ENCODE peak calls at places on chromosomes 6 and 20, in eight cellular contexts. E is AG04450, N is gastrocnemius medialis, A is A549, G is cardiac fibroblast, X is RWPE2, Y is heart right ventricle, B is epithelial cell of esophagus. K is an unnamed sample.

GRCh38 chr20:19978511-19979210 is 38.5 kb upstream of the NAA20 start:
- DNase-seq in E (no peak), N (no peak), A (no peak), G (no peak), X (no peak), Y (peak; percentile 32), B (no peak), K (no peak)

GRCh38 chr6:36615018-36615761 is 21.0 kb downstream of the SRSF3 start:
- DNase-seq in E (peak; percentile 39), N (peak; percentile 20), A (peak; percentile 60), G (peak; percentile 84), X (no peak), Y (no peak), B (peak; percentile 74), K (peak; percentile 86)

GRCh38 chr6:43715056-43715788 is 27.6 kb upstream of the MRPS18A start:
- DNase-seq in E (no peak), N (no peak), A (no peak), G (no peak), X (no peak), Y (no peak), B (no peak), K (no peak)

GRCh38 chr6:106511274-106512047 is 117.8 kb downstream of the RTN4IP1 start:
- DNase-seq in E (no peak), N (no peak), A (no peak), G (peak; percentile 47), X (no peak), Y (no peak), B (peak; percentile 72), K (peak; percentile 36)

GRCh38 chr6:167898673-167899311 is 72.1 kb downstream of the AFDN start:
- DNase-seq in E (peak; percentile 3), N (no peak), A (peak; percentile 41), G (peak; percentile 67), X (no peak), Y (no peak), B (peak; percentile 48), K (no peak)

GRCh38 chr6:128259735-128260685 is 260.4 kb downstream of the PTPRK start:
- DNase-seq in E (no peak), N (no peak), A (no peak), G (no peak), X (no peak), Y (no peak), B (no peak), K (no peak)

GRCh38 chr6:166930354-166930891 is 25.9 kb downstream of the RNASET2 start:
- DNase-seq in E (no peak), N (no peak), A (no peak), G (no peak), X (no peak), Y (no peak), B (no peak), K (no peak)

GRCh38 chr6:113018351-113019151 is 671.4 kb downstream of the RFPL4B start:
- DNase-seq in E (no peak), N (no peak), A (no peak), G (peak; percentile 90), X (no peak), Y (no peak), B (peak; percentile 74), K (peak; percentile 44)

GRCh38 chr20:25216199-25216945 is 20.9 kb downstream of the ENTPD6 start:
- DNase-seq in E (no peak), N (no peak), A (no peak), G (no peak), X (no peak), Y (peak; percentile 57), B (no peak), K (no peak)

GRCh38 chr20:17844133-17844429 is 124.5 kb downstream of the SNX5 start:
- DNase-seq in E (no peak), N (no peak), A (no peak), G (no peak), X (no peak), Y (no peak), B (no peak), K (no peak)

DNA sequence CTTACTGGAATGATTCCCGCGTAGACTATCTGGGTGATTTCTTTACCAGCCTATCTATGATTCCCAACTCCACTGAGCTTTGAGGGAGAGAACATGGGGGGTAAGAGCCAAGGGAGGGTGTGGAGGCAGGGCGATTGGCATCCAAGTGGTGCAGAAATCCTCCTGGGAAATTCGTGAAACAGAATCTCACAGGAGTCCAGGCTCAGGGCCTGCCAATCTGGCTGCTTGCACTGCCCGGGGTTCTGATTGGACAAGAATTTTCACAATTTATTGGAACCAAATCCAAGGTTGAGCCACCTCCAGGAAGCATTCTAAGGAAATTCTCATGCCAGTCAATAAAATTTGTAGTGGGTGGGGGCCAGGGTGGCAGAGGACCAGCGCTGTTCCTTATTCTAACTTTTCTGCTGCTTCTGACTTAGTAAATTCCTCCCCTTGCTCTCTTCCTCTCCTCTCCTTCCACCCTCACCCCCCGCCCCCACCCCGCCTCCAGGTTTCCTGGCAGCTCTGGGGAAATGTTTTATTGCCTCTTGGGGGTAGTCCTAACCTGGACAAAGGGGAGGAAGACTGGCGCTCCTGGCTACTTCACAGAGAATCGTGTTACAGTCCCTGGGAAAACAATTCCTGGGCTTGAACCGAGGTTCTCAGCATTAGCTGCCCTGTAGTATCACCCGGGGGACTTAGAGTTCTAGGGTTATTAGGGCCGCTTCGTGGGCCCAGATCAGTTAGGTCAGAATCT is 3.1 kb downstream of the BMP6 start:
- DNase-seq in E (no peak), N (no peak), A (no peak), G (peak; percentile 27), X (no peak), Y (no peak), B (no peak), K (no peak)
- H3K4me3 ChIP-seq in E (no peak overlapping the region), N (peak overlapping the region; percentile 66), A (peak overlapping the region; percentile 56), G (peak overlapping the region; percentile 66), X (no peak overlapping the region), Y (peak overlapping the region; percentile 65), B (no peak overlapping the region), K (no peak overlapping the region)

GRCh38 chr20:58982406-58983114 is 1.5 kb downstream of the NELFCD start:
- DNase-seq in E (no peak), N (no peak), A (no peak), G (no peak), X (peak; percentile 58), Y (no peak), B (no peak), K (peak; percentile 77)
- H3K4me3 ChIP-seq in E (peak overlapping the region; percentile 84), N (peak overlapping the region; percentile 90), A (peak overlapping the region; percentile 71), G (no peak overlapping the region), X (peak overlapping the region; percentile 99), Y (peak overlapping the region; percentile 73), B (peak overlapping the region; percentile 79), K (no peak overlapping the region)

DNA sequence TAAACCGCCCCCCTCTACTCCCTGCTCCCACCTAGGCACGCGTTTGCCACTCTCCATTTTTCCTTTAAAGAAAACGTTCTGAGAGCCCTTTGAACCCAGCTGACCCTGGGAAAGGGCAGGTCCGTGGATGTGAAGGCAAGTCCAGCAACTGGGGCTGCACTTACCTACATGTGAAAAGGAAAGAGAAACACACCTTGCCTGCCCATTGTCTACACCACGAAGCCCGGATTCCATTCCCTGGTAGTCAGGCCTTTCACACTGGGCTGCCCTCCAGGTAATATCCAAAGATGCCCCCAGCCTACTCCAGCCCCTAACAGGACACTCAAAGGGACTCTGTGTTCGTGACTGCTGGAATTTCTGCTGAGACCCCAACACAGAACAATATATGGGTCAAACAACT is 94.4 kb downstream of the CD83 start:
- DNase-seq in E (no peak), N (no peak), A (no peak), G (no peak), X (no peak), Y (no peak), B (peak; percentile 60), K (no peak)
- H3K4me3 ChIP-seq in E (no peak overlapping the region), N (peak overlapping the region; percentile 79), A (no peak overlapping the region), G (no peak overlapping the region), X (no peak overlapping the region), Y (peak overlapping the region; percentile 86), B (no peak overlapping the region), K (no peak overlapping the region)

GRCh38 chr20:41340327-41341055 is at the start of gene LPIN3:
- DNase-seq in E (no peak), N (peak; percentile 68), A (peak; percentile 91), G (peak; percentile 92), X (peak; percentile 100), Y (peak; percentile 90), B (peak; percentile 96), K (peak; percentile 98)

GRCh38 chr20:41335591-41335990 is 5.0 kb upstream of the LPIN3 start:
- DNase-seq in E (no peak), N (no peak), A (no peak), G (no peak), X (peak; percentile 51), Y (no peak), B (no peak), K (no peak)

GRCh38 chr20:41336711-41337492 is 3.7 kb upstream of the LPIN3 start:
- DNase-seq in E (no peak), N (peak; percentile 62), A (no peak), G (no peak), X (peak; percentile 76), Y (no peak), B (no peak), K (no peak)

GRCh38 chr20:41342474-41343464 is 2.1 kb downstream of the LPIN3 start:
- DNase-seq in E (no peak), N (no peak), A (no peak), G (no peak), X (no peak), Y (no peak), B (no peak), K (no peak)

GRCh38 chr20:41339957-41340326 is 679 bp upstream of the LPIN3 start:
- DNase-seq in E (no peak), N (peak; percentile 60), A (peak; percentile 77), G (peak; percentile 76), X (peak; percentile 98), Y (peak; percentile 86), B (peak; percentile 91), K (peak; percentile 87)
- H3K4me3 ChIP-seq in E (peak overlapping the region; percentile 49), N (peak overlapping the region; percentile 49), A (peak overlapping the region; percentile 66), G (peak overlapping the region; percentile 52), X (peak overlapping the region; percentile 40), Y (peak overlapping the region; percentile 57), B (peak overlapping the region; percentile 48), K (no peak overlapping the region)

DNA sequence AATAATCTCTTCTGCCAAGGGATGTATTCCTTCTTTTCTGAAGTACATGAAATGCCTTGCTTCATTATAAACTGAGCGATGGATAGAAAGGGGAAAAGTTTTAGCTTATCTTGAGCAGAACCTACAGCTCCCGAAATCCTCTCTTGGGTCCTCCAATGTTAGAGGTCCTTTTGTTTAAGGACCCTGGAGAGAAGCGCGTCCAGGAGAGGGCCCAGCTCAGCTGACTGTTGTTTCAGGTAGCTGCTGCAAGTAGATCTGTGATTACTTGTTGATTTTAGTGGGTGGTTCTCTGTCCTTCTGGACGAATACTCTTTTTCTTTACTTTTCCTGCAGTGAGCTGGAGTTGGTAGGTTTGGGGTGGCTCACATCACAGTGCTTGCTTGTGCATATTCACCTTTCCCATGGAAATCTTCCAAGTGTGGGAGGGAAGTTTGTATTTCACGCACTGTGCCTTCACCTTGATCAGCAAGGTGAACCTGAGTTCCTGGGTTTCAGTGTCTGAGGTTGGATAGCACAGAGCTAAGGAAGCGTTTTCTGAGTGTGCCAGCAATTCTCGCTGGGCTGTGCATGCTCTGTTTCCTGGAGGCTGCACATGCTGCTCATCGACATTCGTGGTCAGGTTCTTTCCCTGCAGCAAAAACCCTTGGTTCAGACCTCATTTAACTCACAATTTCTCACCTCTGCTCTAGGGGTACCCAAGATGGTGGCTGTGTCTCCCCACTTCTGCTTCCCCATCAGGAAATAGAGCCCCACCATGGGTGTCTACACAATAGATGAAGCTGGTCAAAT is 176.3 kb downstream of the JARID2 start:
- DNase-seq in E (no peak), N (no peak), A (no peak), G (no peak), X (no peak), Y (no peak), B (no peak), K (no peak)
- H3K4me3 ChIP-seq in E (no peak overlapping the region), N (no peak overlapping the region), A (no peak overlapping the region), G (no peak overlapping the region), X (no peak overlapping the region), Y (no peak overlapping the region), B (no peak overlapping the region), K (no peak overlapping the region)